ENCODE peak calls at places on chromosomes 12 and 14, in seven cellular contexts. One of them, this sample, is unnamed.

GRCh38 chr12:125775507-125775906 is 710.3 kb downstream of the AACS start:
- DNase-seq in GM12878: no peak
- DNase-seq in K562: no peak
- DNase-seq in H1: no peak
- DNase-seq in HCT116: no peak
- DNase-seq in HepG2: no peak
- DNase-seq in SK-N-SH: no peak
- DNase-seq in this sample: no peak

GRCh38 chr12:80001562-80001961 is 66.7 kb upstream of the PPP1R12A start:
- DNase-seq in GM12878: no peak
- DNase-seq in K562: no peak
- DNase-seq in H1: no peak
- DNase-seq in HCT116: no peak
- DNase-seq in HepG2: no peak
- DNase-seq in SK-N-SH: no peak
- DNase-seq in this sample: no peak

GRCh38 chr14:75147423-75148071 is 20.7 kb upstream of the NEK9 start:
- DNase-seq in GM12878: no peak
- DNase-seq in K562: no peak
- DNase-seq in H1: peak
- DNase-seq in HCT116: no peak
- DNase-seq in HepG2: peak
- DNase-seq in SK-N-SH: no peak
- DNase-seq in this sample: peak

GRCh38 chr12:126953365-126953889 is 1313.5 kb upstream of the TMEM132C start:
- DNase-seq in GM12878: no peak
- DNase-seq in K562: no peak
- DNase-seq in H1: no peak
- DNase-seq in HCT116: no peak
- DNase-seq in HepG2: no peak
- DNase-seq in SK-N-SH: no peak
- DNase-seq in this sample: no peak

GRCh38 chr14:56805201-56805991 is 4.9 kb downstream of the OTX2 start:
- DNase-seq in GM12878: no peak
- DNase-seq in K562: no peak
- DNase-seq in H1: peak
- DNase-seq in HCT116: no peak
- DNase-seq in HepG2: no peak
- DNase-seq in SK-N-SH: no peak
- DNase-seq in this sample: peak

GRCh38 chr12:67354322-67354721 is 85.2 kb downstream of the CAND1 start:
- DNase-seq in GM12878: no peak
- DNase-seq in K562: no peak
- DNase-seq in H1: no peak
- DNase-seq in HCT116: no peak
- DNase-seq in HepG2: no peak
- DNase-seq in SK-N-SH: no peak
- DNase-seq in this sample: no peak

GRCh38 chr12:88001327-88001726 is 27.9 kb downstream of the C12orf50 start:
- DNase-seq in GM12878: no peak
- DNase-seq in K562: no peak
- DNase-seq in H1: no peak
- DNase-seq in HCT116: no peak
- DNase-seq in HepG2: no peak
- DNase-seq in SK-N-SH: no peak
- DNase-seq in this sample: no peak

GRCh38 chr14:73976150-73976549 is 26.0 kb downstream of the COQ6 start:
- DNase-seq in GM12878: no peak
- DNase-seq in K562: no peak
- DNase-seq in H1: no peak
- DNase-seq in HCT116: no peak
- DNase-seq in HepG2: no peak
- DNase-seq in SK-N-SH: no peak
- DNase-seq in this sample: no peak

GRCh38 chr14:70856851-70857498 is 47.7 kb upstream of the MAP3K9 start:
- DNase-seq in GM12878: no peak
- DNase-seq in K562: no peak
- DNase-seq in H1: no peak
- DNase-seq in HCT116: no peak
- DNase-seq in HepG2: no peak
- DNase-seq in SK-N-SH: no peak
- DNase-seq in this sample: no peak

GRCh38 chr14:34220921-34221320 is 241.1 kb downstream of the SPTSSA start:
- DNase-seq in GM12878: peak
- DNase-seq in K562: no peak
- DNase-seq in H1: no peak
- DNase-seq in HCT116: no peak
- DNase-seq in HepG2: no peak
- DNase-seq in SK-N-SH: no peak
- DNase-seq in this sample: no peak

GRCh38 chr14:34749408-34749807 is 35.0 kb upstream of the CFL2 start:
- DNase-seq in GM12878: no peak
- DNase-seq in K562: no peak
- DNase-seq in H1: no peak
- DNase-seq in HCT116: no peak
- DNase-seq in HepG2: no peak
- DNase-seq in SK-N-SH: no peak
- DNase-seq in this sample: no peak

GRCh38 chr12:120757949-120758348 is 32.3 kb downstream of the ACADS start:
- DNase-seq in GM12878: no peak
- DNase-seq in K562: no peak
- DNase-seq in H1: no peak
- DNase-seq in HCT116: no peak
- DNase-seq in HepG2: no peak
- DNase-seq in SK-N-SH: no peak
- DNase-seq in this sample: no peak

GRCh38 chr14:101152855-101153254 is 249.3 kb upstream of the RTL1 start:
- DNase-seq in GM12878: no peak
- DNase-seq in K562: no peak
- DNase-seq in H1: no peak
- DNase-seq in HCT116: no peak
- DNase-seq in HepG2: no peak
- DNase-seq in SK-N-SH: no peak
- DNase-seq in this sample: no peak

GRCh38 chr14:61260939-61261776 is 20.0 kb downstream of the TMEM30B start:
- DNase-seq in GM12878: no peak
- DNase-seq in K562: no peak
- DNase-seq in H1: no peak
- DNase-seq in HCT116: peak
- DNase-seq in HepG2: peak
- DNase-seq in SK-N-SH: no peak
- DNase-seq in this sample: no peak

GRCh38 chr14:67962215-67962644 is 142.7 kb downstream of the RAD51B start:
- DNase-seq in GM12878: peak
- DNase-seq in K562: no peak
- DNase-seq in H1: no peak
- DNase-seq in HCT116: no peak
- DNase-seq in HepG2: no peak
- DNase-seq in SK-N-SH: no peak
- DNase-seq in this sample: no peak

GRCh38 chr14:75204106-75204505 is 27.7 kb upstream of the TMED10 start:
- DNase-seq in GM12878: no peak
- DNase-seq in K562: no peak
- DNase-seq in H1: no peak
- DNase-seq in HCT116: no peak
- DNase-seq in HepG2: no peak
- DNase-seq in SK-N-SH: no peak
- DNase-seq in this sample: no peak

GRCh38 chr12:94831081-94831747 is 172.3 kb downstream of the NDUFA12 start:
- DNase-seq in GM12878: peak
- DNase-seq in K562: no peak
- DNase-seq in H1: no peak
- DNase-seq in HCT116: no peak
- DNase-seq in HepG2: no peak
- DNase-seq in SK-N-SH: no peak
- DNase-seq in this sample: no peak

DNA sequence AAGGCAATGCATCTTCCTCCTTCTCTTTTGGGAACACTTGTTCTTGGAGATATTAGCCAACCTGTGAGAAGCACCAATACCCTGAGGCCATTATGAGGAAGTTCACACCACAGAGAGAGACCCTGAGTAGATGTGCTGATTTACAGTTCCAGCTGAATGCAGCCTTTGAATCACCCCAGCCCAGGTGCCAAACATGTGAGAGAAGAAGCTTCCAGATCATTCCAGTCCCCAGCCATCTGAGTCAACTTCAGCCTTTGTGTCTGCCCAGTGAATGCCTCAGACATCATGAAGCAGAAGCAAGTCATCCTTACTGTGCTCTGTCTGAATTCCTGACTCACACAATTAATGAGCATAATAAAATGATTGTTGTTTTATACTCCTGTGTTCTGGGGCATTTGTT is 25.1 kb downstream of the C12orf42 start:
- DNase-seq in GM12878: no peak
- DNase-seq in K562: no peak
- DNase-seq in H1: no peak
- DNase-seq in HCT116: no peak
- DNase-seq in HepG2: no peak
- DNase-seq in SK-N-SH: no peak
- DNase-seq in this sample: no peak
- TF ChIP-seq YY1 in GM12878: peak
- TF ChIP-seq YY1 in K562: no peak
- TF ChIP-seq YY1 in H1: no peak
- TF ChIP-seq YY1 in HCT116: no peak
- TF ChIP-seq YY1 in HepG2: no peak
- TF ChIP-seq YY1 in SK-N-SH: no peak
- TF ChIP-seq YY1 in this sample: no peak

GRCh38 chr12:2302711-2303255 is 250.0 kb downstream of the CACNA1C start:
- DNase-seq in GM12878: no peak
- DNase-seq in K562: no peak
- DNase-seq in H1: no peak
- DNase-seq in HCT116: no peak
- DNase-seq in HepG2: no peak
- DNase-seq in SK-N-SH: no peak
- DNase-seq in this sample: no peak
- TF ChIP-seq YY1 in GM12878: no peak
- TF ChIP-seq YY1 in K562: no peak
- TF ChIP-seq YY1 in H1: no peak
- TF ChIP-seq YY1 in HCT116: no peak
- TF ChIP-seq YY1 in HepG2: no peak
- TF ChIP-seq YY1 in SK-N-SH: no peak
- TF ChIP-seq YY1 in this sample: no peak

GRCh38 chr14:92990456-92991430 is 67.8 kb downstream of the CHGA start:
- DNase-seq in GM12878: no peak
- DNase-seq in K562: no peak
- DNase-seq in H1: no peak
- DNase-seq in HCT116: no peak
- DNase-seq in HepG2: no peak
- DNase-seq in SK-N-SH: peak
- DNase-seq in this sample: no peak

GRCh38 chr14:92994942-92995341 is 72.0 kb downstream of the CHGA start:
- DNase-seq in GM12878: no peak
- DNase-seq in K562: no peak
- DNase-seq in H1: no peak
- DNase-seq in HCT116: no peak
- DNase-seq in HepG2: no peak
- DNase-seq in SK-N-SH: no peak
- DNase-seq in this sample: no peak

GRCh38 chr14:92994131-92994676 is 71.3 kb downstream of the CHGA start:
- DNase-seq in GM12878: no peak
- DNase-seq in K562: peak
- DNase-seq in H1: no peak
- DNase-seq in HCT116: no peak
- DNase-seq in HepG2: no peak
- DNase-seq in SK-N-SH: no peak
- DNase-seq in this sample: no peak

GRCh38 chr14:92991536-92991935 is 68.6 kb downstream of the CHGA start:
- DNase-seq in GM12878: no peak
- DNase-seq in K562: no peak
- DNase-seq in H1: no peak
- DNase-seq in HCT116: no peak
- DNase-seq in HepG2: no peak
- DNase-seq in SK-N-SH: no peak
- DNase-seq in this sample: no peak

GRCh38 chr14:92993302-92993701 is 70.4 kb downstream of the CHGA start:
- DNase-seq in GM12878: no peak
- DNase-seq in K562: no peak
- DNase-seq in H1: no peak
- DNase-seq in HCT116: no peak
- DNase-seq in HepG2: peak
- DNase-seq in SK-N-SH: no peak
- DNase-seq in this sample: no peak
- TF ChIP-seq YY1 in GM12878: no peak
- TF ChIP-seq YY1 in K562: no peak
- TF ChIP-seq YY1 in H1: no peak
- TF ChIP-seq YY1 in HCT116: no peak
- TF ChIP-seq YY1 in HepG2: no peak
- TF ChIP-seq YY1 in SK-N-SH: no peak
- TF ChIP-seq YY1 in this sample: no peak

GRCh38 chr14:103627073-103628025 is 1.7 kb upstream of the KLC1 start:
- DNase-seq in GM12878: no peak
- DNase-seq in K562: no peak
- DNase-seq in H1: no peak
- DNase-seq in HCT116: no peak
- DNase-seq in HepG2: no peak
- DNase-seq in SK-N-SH: no peak
- DNase-seq in this sample: no peak

GRCh38 chr14:103629503-103630121 is 601 bp downstream of the KLC1 start:
- DNase-seq in GM12878: no peak
- DNase-seq in K562: no peak
- DNase-seq in H1: peak
- DNase-seq in HCT116: no peak
- DNase-seq in HepG2: no peak
- DNase-seq in SK-N-SH: peak
- DNase-seq in this sample: no peak

GRCh38 chr14:103628221-103628683 is 759 bp upstream of the KLC1 start:
- DNase-seq in GM12878: no peak
- DNase-seq in K562: peak
- DNase-seq in H1: peak
- DNase-seq in HCT116: peak
- DNase-seq in HepG2: no peak
- DNase-seq in SK-N-SH: peak
- DNase-seq in this sample: no peak

GRCh38 chr14:103630364-103631108 is 1.5 kb downstream of the KLC1 start:
- DNase-seq in GM12878: no peak
- DNase-seq in K562: no peak
- DNase-seq in H1: no peak
- DNase-seq in HCT116: no peak
- DNase-seq in HepG2: no peak
- DNase-seq in SK-N-SH: no peak
- DNase-seq in this sample: no peak

DNA sequence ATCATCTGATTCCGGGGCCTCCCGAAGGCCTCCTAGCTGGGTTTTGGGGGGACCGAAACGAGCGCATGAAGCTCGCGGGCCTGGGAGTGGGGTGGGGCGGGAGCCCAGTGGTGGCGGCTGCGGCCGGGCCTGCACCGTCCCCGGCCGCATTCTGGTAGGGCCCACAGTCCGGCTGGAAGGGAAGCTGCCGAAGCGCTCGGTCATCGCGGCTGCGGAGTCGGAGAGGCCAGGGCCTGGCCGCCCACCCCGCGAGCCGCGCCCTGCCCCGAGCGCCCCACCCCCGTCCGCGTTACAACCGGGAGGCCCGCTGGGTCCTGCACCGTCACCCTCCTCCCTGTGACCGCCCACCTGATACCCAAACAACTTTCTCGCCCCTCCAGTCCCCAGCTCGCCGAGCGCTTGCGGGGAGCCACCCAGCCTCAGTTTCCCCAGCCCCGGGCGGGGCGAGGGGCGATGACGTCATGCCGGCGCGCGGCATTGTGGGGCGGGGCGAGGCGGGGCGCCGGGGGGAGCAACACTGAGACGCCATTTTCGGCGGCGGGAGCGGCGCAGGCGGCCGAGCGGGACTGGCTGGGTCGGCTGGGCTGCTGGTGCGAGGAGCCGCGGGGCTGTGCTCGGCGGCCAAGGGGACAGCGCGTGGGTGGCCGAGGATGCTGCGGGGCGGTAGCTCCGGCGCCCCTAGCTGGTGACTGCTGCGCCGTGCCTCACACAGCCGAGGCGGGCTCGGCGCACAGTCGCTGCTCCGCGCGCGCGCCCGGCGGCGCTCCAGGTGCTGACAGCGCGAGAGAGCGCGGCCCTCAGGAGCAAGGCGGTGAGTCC is at the start of gene KLC1:
- DNase-seq in GM12878: no peak
- DNase-seq in K562: peak
- DNase-seq in H1: peak
- DNase-seq in HCT116: peak
- DNase-seq in HepG2: no peak
- DNase-seq in SK-N-SH: peak
- DNase-seq in this sample: no peak
- TF ChIP-seq YY1 in GM12878: peak
- TF ChIP-seq YY1 in K562: peak
- TF ChIP-seq YY1 in H1: peak
- TF ChIP-seq YY1 in HCT116: peak
- TF ChIP-seq YY1 in HepG2: peak
- TF ChIP-seq YY1 in SK-N-SH: peak
- TF ChIP-seq YY1 in this sample: peak